ENCODE peak calls at places on chromosomes 3 and 15, in four cellular contexts. R, S, L and J are unnamed samples.

GRCh38 chr3:44130249-44130648 is 111.4 kb upstream of the TOPAZ1 start:
- DNase-seq in R (peak; percentile 21), S (no peak), L (no peak), J (no peak)

GRCh38 chr3:89373459-89373858 is 266.0 kb downstream of the EPHA3 start:
- DNase-seq in R (no peak), S (no peak), L (no peak), J (no peak)

GRCh38 chr3:26652157-26652556 is 29.6 kb downstream of the LRRC3B start:
- DNase-seq in S (no peak), L (peak; percentile 68), R (no peak), J (no peak)

GRCh38 chr15:70278644-70279043 is 180.9 kb upstream of the TLE3 start:
- DNase-seq in R (no peak), L (no peak), S (no peak), J (no peak)

GRCh38 chr3:180036678-180037455 is at the start of gene PEX5L:
- DNase-seq in L (peak; percentile 55), R (no peak), S (peak; percentile 31), J (peak; percentile 60)

GRCh38 chr15:49082960-49083359 is 36.7 kb upstream of the SECISBP2L start:
- DNase-seq in R (no peak), S (no peak), L (no peak), J (peak; percentile 38)

GRCh38 chr15:40988157-40988556 is 34.9 kb downstream of the CHAC1 start:
- DNase-seq in S (no peak), R (no peak), L (no peak), J (no peak)

GRCh38 chr15:96365781-96366525 is 35.5 kb downstream of the NR2F2 start:
- DNase-seq in R (no peak), S (no peak), L (no peak), J (no peak)

GRCh38 chr3:126130081-126130855 is 46.3 kb upstream of the SLC41A3 start:
- DNase-seq in R (peak; percentile 13), S (no peak), L (peak; percentile 20), J (no peak)

GRCh38 chr3:138901579-138901978 is 45.4 kb downstream of the FOXL2 start:
- DNase-seq in L (no peak), S (no peak), R (no peak), J (no peak)

GRCh38 chr3:53113293-53114010 is 16.8 kb downstream of the RFT1 start:
- DNase-seq in L (peak; percentile 87), S (no peak), R (no peak), J (no peak)

GRCh38 chr15:75161788-75162414 is 39.8 kb upstream of the C15orf39 start:
- DNase-seq in R (no peak), S (peak; percentile 55), L (peak; percentile 48), J (no peak)

GRCh38 chr3:170732660-170733245 is 137.2 kb downstream of the RPL22L1 start:
- DNase-seq in R (no peak), S (no peak), L (no peak), J (no peak)

GRCh38 chr3:106560451-106560966 is 691.7 kb upstream of the CBLB start:
- DNase-seq in L (no peak), R (no peak), S (no peak), J (peak; percentile 79)

GRCh38 chr3:12175844-12176453 is 17.2 kb upstream of the TIMP4 start:
- DNase-seq in R (peak; percentile 67), L (peak; percentile 77), S (peak; percentile 46), J (peak; percentile 60)